ENCODE peak calls at places on chromosomes 12 and 14, in five cellular contexts. V, I, Z, S and K are unnamed samples.

GRCh38 chr12:2627343-2628191 is 167.2 kb upstream of the FKBP4 start:
- DNase-seq in V (no peak), I (no peak), Z (no peak), S (no peak), K (peak; percentile 68)

GRCh38 chr12:127677537-127678131 is 589.3 kb upstream of the TMEM132C start:
- DNase-seq in V (peak; percentile 73), I (peak; percentile 2), Z (peak; percentile 67), S (no peak), K (peak; percentile 16)

GRCh38 chr12:16857456-16857923 is 251.5 kb upstream of the LMO3 start:
- DNase-seq in V (no peak), I (peak; percentile 39), Z (no peak), S (no peak), K (no peak)

GRCh38 chr12:49825971-49826421 is 2.2 kb downstream of the NCKAP5L start:
- DNase-seq in V (no peak), I (no peak), Z (no peak), S (no peak), K (no peak)

GRCh38 chr12:109475993-109476806 is 900 bp downstream of the KCTD10 start:
- DNase-seq in V (no peak), I (no peak), Z (no peak), S (no peak), K (no peak)

GRCh38 chr14:24160499-24160849 is 591 bp upstream of the IRF9 start:
- DNase-seq in V (no peak), I (no peak), Z (no peak), S (no peak), K (no peak)

GRCh38 chr14:51319181-51319597 is 79.1 kb downstream of the TMX1 start:
- DNase-seq in V (no peak), I (no peak), Z (no peak), S (no peak), K (peak; percentile 40)

GRCh38 chr12:98352218-98352811 is 163.1 kb upstream of the TMPO start:
- DNase-seq in V (peak; percentile 56), I (no peak), Z (peak; percentile 28), S (no peak), K (no peak)

GRCh38 chr12:57239587-57240068 is 10.1 kb downstream of the SHMT2 start:
- DNase-seq in V (no peak), I (no peak), Z (no peak), S (no peak), K (no peak)

GRCh38 chr14:105047283-105048016 is 17.8 kb downstream of the GPR132 start:
- DNase-seq in V (no peak), I (no peak), Z (no peak), S (no peak), K (no peak)

GRCh38 chr12:81070846-81071245 is 7.0 kb upstream of the ACSS3 start:
- DNase-seq in V (no peak), I (no peak), Z (no peak), S (no peak), K (no peak)

GRCh38 chr14:78606111-78606510 is 435.9 kb downstream of the NRXN3 start:
- DNase-seq in V (peak; percentile 23), I (no peak), Z (no peak), S (no peak), K (no peak)

GRCh38 chr12:70248916-70249315 is 5.7 kb downstream of the CNOT2 start:
- DNase-seq in V (no peak), I (no peak), Z (no peak), S (no peak), K (no peak)

GRCh38 chr12:54012631-54013398 is 4.0 kb downstream of the HOXC8 start:
- DNase-seq in V (no peak), I (no peak), Z (no peak), S (no peak), K (no peak)

GRCh38 chr12:51631021-51631420 is 40.0 kb downstream of the SCN8A start:
- DNase-seq in V (no peak), I (no peak), Z (no peak), S (no peak), K (no peak)

GRCh38 chr12:121958521-121959240 is 40.3 kb downstream of the CFAP251 start:
- DNase-seq in V (no peak), I (no peak), Z (no peak), S (no peak), K (peak; percentile 72)

GRCh38 chr12:51814311-51815088 is 34.0 kb downstream of the FIGNL2 start:
- DNase-seq in V (no peak), I (peak; percentile 44), Z (peak; percentile 77), S (peak; percentile 18), K (peak; percentile 55)